ENCODE peak calls at places on chromosomes 7 and 10, in five cellular contexts. W, N, T, J and L are unnamed samples.

GRCh38 chr7:139035588-139036353 is at the start of gene ZC3HAV1L:
- DNase-seq in W (peak), N (peak), T (peak), J (no peak), L (peak)

GRCh38 chr10:51838506-51838905 is 139.1 kb upstream of the CSTF2T start:
- DNase-seq in W (no peak), N (no peak), T (no peak), J (no peak), L (no peak)

GRCh38 chr10:37801557-37801956 is 55.9 kb downstream of the ZNF248 start:
- DNase-seq in W (no peak), N (no peak), T (no peak), J (no peak), L (no peak)

GRCh38 chr7:128063025-128063560 is 31.9 kb upstream of the LRRC4 start:
- DNase-seq in W (no peak), N (no peak), T (no peak), J (no peak), L (no peak)

GRCh38 chr7:44372560-44373417 is 47.4 kb upstream of the CAMK2B start:
- DNase-seq in W (peak), N (no peak), T (no peak), J (no peak), L (no peak)

GRCh38 chr10:91603173-91603572 is 29.7 kb downstream of the PPP1R3C start:
- DNase-seq in W (no peak), N (no peak), T (no peak), J (no peak), L (no peak)

GRCh38 chr10:22170582-22170981 is 47.2 kb downstream of the EBLN1 start:
- DNase-seq in W (no peak), N (no peak), T (no peak), J (no peak), L (no peak)

GRCh38 chr7:17474724-17475344 is 176.4 kb downstream of the AHR start:
- DNase-seq in W (no peak), N (peak), T (peak), J (no peak), L (peak)

GRCh38 chr7:36160313-36160712 is 7.3 kb downstream of the EEPD1 start:
- DNase-seq in W (no peak), N (no peak), T (no peak), J (no peak), L (no peak)

GRCh38 chr7:25124485-25125136 is 449 bp downstream of the CYCS start:
- DNase-seq in W (no peak), N (no peak), T (peak), J (no peak), L (no peak)

GRCh38 chr7:55432937-55433784 is 68.0 kb downstream of the LANCL2 start:
- DNase-seq in W (peak), N (no peak), T (peak), J (no peak), L (no peak)

GRCh38 chr10:130137659-130138478 is 1.7 kb downstream of the GLRX3 start:
- DNase-seq in W (no peak), N (no peak), T (no peak), J (no peak), L (no peak)

GRCh38 chr10:130138479-130138866 is 2.3 kb downstream of the GLRX3 start:
- DNase-seq in W (peak), N (no peak), T (peak), J (no peak), L (no peak)

GRCh38 chr10:130136214-130137076 is at the start of gene GLRX3:
- DNase-seq in W (peak), N (peak), T (peak), J (peak), L (peak)

GRCh38 chr10:130137077-130137448 is 872 bp downstream of the GLRX3 start:
- DNase-seq in W (peak), N (no peak), T (no peak), J (no peak), L (peak)

GRCh38 chr10:130135676-130136213 is 446 bp upstream of the GLRX3 start:
- DNase-seq in W (no peak), N (no peak), T (no peak), J (no peak), L (no peak)
- TF ChIP-seq CTCF in W (no peak), N (no peak), T (no peak), J (no peak), L (no peak)

GRCh38 chr10:64115913-64116643 is 594.9 kb downstream of the REEP3 start:
- DNase-seq in W (no peak), N (peak), T (peak), J (no peak), L (peak)
- TF ChIP-seq CTCF in W (peak), N (peak), T (peak), J (no peak), L (no peak)

GRCh38 chr10:118712930-118713634 is 41.7 kb downstream of the CACUL1 start:
- DNase-seq in W (no peak), N (peak), T (no peak), J (no peak), L (peak)
- TF ChIP-seq CTCF in W (no peak), N (peak), T (no peak), J (no peak), L (peak)

DNA sequence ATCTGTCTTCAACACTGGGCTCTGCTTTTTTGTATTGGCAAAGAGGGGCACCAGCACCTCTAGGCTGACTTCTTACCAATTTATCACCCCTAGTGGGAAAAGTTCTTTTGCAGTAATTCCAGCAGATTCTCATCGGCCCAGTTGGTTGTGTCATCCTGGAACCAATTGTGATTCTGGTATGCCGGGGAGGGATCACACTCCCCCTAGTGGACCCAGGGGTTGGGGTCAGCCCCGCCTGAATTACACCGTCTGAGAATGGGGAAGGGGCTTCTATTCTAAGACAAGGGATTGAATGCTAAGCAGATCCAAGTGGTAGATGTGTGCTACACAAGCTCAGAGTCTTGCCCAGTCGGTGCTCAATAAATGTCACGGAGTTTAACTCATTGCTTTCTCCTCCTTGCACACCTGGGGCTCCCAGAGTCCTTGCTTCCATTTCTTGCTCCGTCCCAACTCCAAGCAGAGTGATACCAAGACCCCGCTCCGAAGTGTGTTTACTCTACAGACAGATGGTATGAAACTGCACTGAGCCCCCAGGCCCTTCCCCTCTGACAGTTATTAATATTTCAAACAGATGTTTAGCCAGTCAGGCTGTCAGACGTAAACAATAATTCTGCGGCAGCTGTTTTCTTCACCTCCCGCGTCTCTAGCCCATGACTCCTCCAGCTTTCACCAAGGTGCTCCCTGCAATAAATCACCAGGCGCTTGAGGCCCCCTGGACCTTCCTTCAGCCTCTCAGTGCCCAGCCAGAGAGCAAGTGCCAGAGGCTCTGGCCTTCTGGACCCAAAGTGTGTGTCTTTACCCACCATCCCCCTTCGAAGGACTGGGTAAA is 71.8 kb downstream of the C10orf105 start:
- DNase-seq in W (no peak), N (peak), T (peak), J (no peak), L (peak)
- TF ChIP-seq CTCF in W (peak), N (peak), T (peak), J (no peak), L (peak)

GRCh38 chr7:46786221-46786951 is 795.5 kb downstream of the TNS3 start:
- DNase-seq in W (peak), N (no peak), T (peak), J (no peak), L (no peak)
- TF ChIP-seq CTCF in W (no peak), N (no peak), T (no peak), J (no peak), L (no peak)

GRCh38 chr7:117333168-117333567 is 10.3 kb upstream of the WNT2 start:
- DNase-seq in W (no peak), N (no peak), T (no peak), J (no peak), L (no peak)
- TF ChIP-seq CTCF in W (no peak), N (no peak), T (no peak), J (no peak), L (peak)

GRCh38 chr10:33066558-33067236 is 108.7 kb upstream of the ITGB1 start:
- DNase-seq in W (peak), N (no peak), T (no peak), J (no peak), L (no peak)
- TF ChIP-seq CTCF in W (peak), N (no peak), T (no peak), J (no peak), L (no peak)

GRCh38 chr10:79438699-79439085 is 6.7 kb downstream of the ZCCHC24 start:
- DNase-seq in W (no peak), N (no peak), T (no peak), J (no peak), L (no peak)

GRCh38 chr10:79436850-79437103 is 8.6 kb downstream of the ZCCHC24 start:
- DNase-seq in W (no peak), N (no peak), T (no peak), J (no peak), L (no peak)

GRCh38 chr10:79437111-79437814 is 8.2 kb downstream of the ZCCHC24 start:
- DNase-seq in W (no peak), N (no peak), T (no peak), J (no peak), L (no peak)

GRCh38 chr10:79436066-79436849 is 9.2 kb downstream of the ZCCHC24 start:
- DNase-seq in W (no peak), N (no peak), T (no peak), J (no peak), L (no peak)

DNA sequence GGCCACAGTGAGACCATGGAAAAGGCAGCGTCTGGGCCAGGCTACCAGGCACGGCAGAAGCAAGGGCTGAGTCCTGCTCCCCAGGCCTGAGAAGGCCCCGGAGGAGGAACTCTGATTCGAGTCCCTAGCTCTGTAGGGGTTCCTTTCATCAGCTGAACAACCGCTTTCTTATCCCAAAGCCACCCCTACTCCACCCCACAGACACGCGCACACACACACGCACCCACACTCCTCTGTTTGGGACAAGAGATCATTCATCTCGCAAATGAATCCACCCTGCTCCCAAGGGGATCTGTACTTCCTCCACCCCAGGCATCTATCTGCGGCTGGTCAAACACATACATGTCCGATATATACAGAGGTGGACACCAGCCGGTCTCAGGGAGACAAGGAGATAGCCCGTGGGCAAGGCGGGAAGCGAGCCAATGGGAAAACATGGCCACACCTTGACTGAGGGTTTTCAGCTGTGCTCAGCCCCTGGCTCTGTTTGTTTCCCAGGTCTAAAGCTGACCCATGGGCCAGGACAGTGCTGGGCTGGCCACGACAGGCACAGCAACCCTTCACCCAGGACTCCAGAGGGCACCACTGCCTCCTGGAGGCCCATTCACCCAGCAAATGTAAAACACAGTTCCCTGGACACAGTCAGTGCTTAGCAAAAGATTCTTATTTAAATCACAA is 7.3 kb downstream of the ZCCHC24 start:
- DNase-seq in W (no peak), N (no peak), T (no peak), J (no peak), L (no peak)
- TF ChIP-seq CTCF in W (peak), N (no peak), T (peak), J (peak), L (no peak)

GRCh38 chr7:158947627-158948026 is 91.3 kb downstream of the DYNC2I1 start:
- DNase-seq in W (no peak), N (no peak), T (no peak), J (no peak), L (no peak)
- TF ChIP-seq CTCF in W (no peak), N (no peak), T (no peak), J (no peak), L (no peak)